ENCODE peak calls at places on chromosomes 1 and 21, in nine cellular contexts. V, F, D, O, W, N, S, P and Y are unnamed samples.

GRCh38 chr1:17207966-17208418 is 3.1 kb downstream of the PADI1 start:
- DNase-seq in V (no peak), F (no peak), D (no peak), O (peak), W (no peak), N (peak), S (no peak), P (no peak), Y (peak)

GRCh38 chr1:205934788-205935187 is 8.5 kb downstream of the SLC26A9 start:
- DNase-seq in V (no peak), F (no peak), D (no peak), O (no peak), W (peak), N (no peak), S (no peak), P (no peak), Y (no peak)

GRCh38 chr1:224498574-224499170 is 64.1 kb upstream of the WDR26 start:
- DNase-seq in V (no peak), F (no peak), D (peak), O (no peak), W (no peak), N (peak), S (no peak), P (peak), Y (no peak)

GRCh38 chr1:28258628-28259251 is 578 bp upstream of the SESN2 start:
- DNase-seq in V (no peak), F (no peak), D (no peak), O (no peak), W (no peak), N (no peak), S (no peak), P (no peak), Y (no peak)

GRCh38 chr1:202107801-202108731 is 14.7 kb upstream of the GPR37L1 start:
- DNase-seq in V (no peak), F (no peak), D (peak), O (no peak), W (peak), N (no peak), S (no peak), P (no peak), Y (no peak)

GRCh38 chr21:46661211-46661625 is 25.7 kb downstream of the PRMT2 start:
- DNase-seq in V (no peak), F (peak), D (peak), O (no peak), W (peak), N (no peak), S (peak), P (peak), Y (peak)

GRCh38 chr1:164703415-164703814 is 144.4 kb downstream of the PBX1 start:
- DNase-seq in V (no peak), F (peak), D (no peak), O (no peak), W (no peak), N (no peak), S (no peak), P (no peak), Y (no peak)

GRCh38 chr1:100362821-100363466 is 10.6 kb downstream of the CDC14A start:
- DNase-seq in V (peak), F (no peak), D (peak), O (no peak), W (no peak), N (peak), S (no peak), P (no peak), Y (no peak)

GRCh38 chr1:116494351-116494692 is 76.5 kb downstream of the CD58 start:
- DNase-seq in V (no peak), F (no peak), D (peak), O (no peak), W (no peak), N (no peak), S (no peak), P (no peak), Y (no peak)

GRCh38 chr1:151972533-151973270 is 21.0 kb downstream of the S100A10 start:
- DNase-seq in V (no peak), F (no peak), D (peak), O (no peak), W (no peak), N (no peak), S (no peak), P (no peak), Y (peak)

GRCh38 chr1:160428655-160429054 is 28.3 kb downstream of the VANGL2 start:
- DNase-seq in V (no peak), F (no peak), D (peak), O (no peak), W (peak), N (peak), S (no peak), P (peak), Y (no peak)

GRCh38 chr1:14968251-14968812 is 185.2 kb upstream of the TMEM51 start:
- DNase-seq in V (no peak), F (peak), D (peak), O (no peak), W (no peak), N (peak), S (no peak), P (peak), Y (peak)

GRCh38 chr1:109788695-109789521 is 25.2 kb upstream of the EPS8L3 start:
- DNase-seq in V (no peak), F (no peak), D (peak), O (no peak), W (no peak), N (no peak), S (no peak), P (no peak), Y (no peak)

GRCh38 chr1:53615101-53615500 is 123.9 kb downstream of the GLIS1 start:
- DNase-seq in V (peak), F (no peak), D (no peak), O (no peak), W (no peak), N (no peak), S (no peak), P (no peak), Y (no peak)

GRCh38 chr1:3483801-3484444 is 29.5 kb downstream of the ARHGEF16 start:
- DNase-seq in V (no peak), F (peak), D (peak), O (peak), W (peak), N (no peak), S (no peak), P (peak), Y (no peak)